ENCODE peak calls at places on chromosome 14, in eight cellular contexts. N, J, Q, X, I, L, P and G are unnamed samples.

GRCh38 chr14:74476607-74477006 is 16.5 kb downstream of the NPC2 start:
- DNase-seq in P (no peak), L (no peak), Q (no peak), N (no peak), J (peak), X (no peak), I (no peak), G (no peak)

GRCh38 chr14:35854696-35855270 is 28.6 kb downstream of the BRMS1L start:
- DNase-seq in N (no peak), Q (no peak), I (no peak), J (no peak), X (no peak), L (no peak), P (no peak), G (no peak)

GRCh38 chr14:78902010-78902623 is 731.9 kb downstream of the NRXN3 start:
- DNase-seq in Q (peak), I (no peak), N (peak), X (peak), L (peak), J (peak), P (no peak), G (no peak)

GRCh38 chr14:64707661-64708060 is 3.4 kb downstream of the PLEKHG3 start:
- DNase-seq in L (no peak), Q (peak), X (peak), J (no peak), P (no peak), N (no peak), I (no peak), G (no peak)

GRCh38 chr14:43308411-43308810 is 1198.7 kb downstream of the FSCB start:
- DNase-seq in J (no peak), Q (no peak), P (no peak), N (no peak), X (peak), L (no peak), I (no peak), G (no peak)

GRCh38 chr14:69574266-69574953 is at the start of gene CCDC177:
- DNase-seq in J (peak), P (peak), Q (peak), I (peak), N (peak), X (peak), L (peak), G (peak)

GRCh38 chr14:71371711-71372396 is 464.6 kb downstream of the PCNX1 start:
- DNase-seq in X (peak), J (no peak), P (no peak), I (no peak), N (no peak), Q (peak), L (no peak), G (no peak)

GRCh38 chr14:103875010-103875409 is 27.6 kb upstream of the PPP1R13B start:
- DNase-seq in N (no peak), I (no peak), L (no peak), J (no peak), Q (no peak), X (no peak), P (no peak), G (no peak)

GRCh38 chr14:47044841-47045240 is 393.3 kb upstream of the RPL10L start:
- DNase-seq in J (peak), L (peak), X (no peak), I (no peak), N (no peak), P (no peak), Q (peak), G (no peak)

GRCh38 chr14:77324816-77325745 is 4.2 kb downstream of the GSTZ1 start:
- DNase-seq in P (no peak), I (no peak), J (no peak), X (no peak), N (no peak), Q (no peak), L (no peak), G (no peak)

GRCh38 chr14:75417674-75418073 is 10.1 kb upstream of the JDP2 start:
- DNase-seq in P (no peak), N (no peak), I (no peak), L (no peak), Q (peak), J (no peak), X (peak), G (peak)

GRCh38 chr14:73457935-73458218 is 469 bp downstream of the NUMB start:
- DNase-seq in Q (no peak), I (no peak), N (no peak), J (no peak), P (no peak), X (peak), L (no peak), G (peak)

GRCh38 chr14:22478670-22479069 is 110.4 kb downstream of the DAD1 start:
- DNase-seq in X (no peak), L (no peak), P (no peak), N (no peak), J (no peak), Q (no peak), I (no peak), G (no peak)

GRCh38 chr14:96739511-96739910 is 57.7 kb upstream of the VRK1 start:
- DNase-seq in X (no peak), P (no peak), I (no peak), J (no peak), Q (no peak), L (no peak), N (no peak), G (no peak)